ENCODE peak calls at places on chromosomes 13 and 19, in nine cellular contexts. One of them, this sample, is unnamed.

GRCh38 chr13:26759156-26759906 is 1.3 kb downstream of the GPR12 start:
- DNase-seq in OCI-M1: no peak
- DNase-seq in AML-193: no peak
- DNase-seq in sciatic nerve: no peak
- DNase-seq in stimulated activated CD4-positive, alpha-beta T cell treated with anti-CD3 and anti-CD28 coated beads, Interleukin-2, amount 100 ng/mL, for 48 hours: no peak
- DNase-seq in iPS DF 6.9: no peak
- DNase-seq in NCI-H1417: no peak
- DNase-seq in ELF-1: peak; percentile 18
- DNase-seq in NCI-H2171 treated with DMSO at 0.1 percent for 48 hours: no peak
- DNase-seq in this sample: no peak

GRCh38 chr13:100443998-100444328 is 144.6 kb downstream of the GGACT start:
- DNase-seq in OCI-M1: no peak
- DNase-seq in AML-193: no peak
- DNase-seq in sciatic nerve: no peak
- DNase-seq in stimulated activated CD4-positive, alpha-beta T cell treated with anti-CD3 and anti-CD28 coated beads, Interleukin-2, amount 100 ng/mL, for 48 hours: no peak
- DNase-seq in iPS DF 6.9: no peak
- DNase-seq in NCI-H1417: no peak
- DNase-seq in ELF-1: no peak
- DNase-seq in NCI-H2171 treated with DMSO at 0.1 percent for 48 hours: no peak
- DNase-seq in this sample: no peak

GRCh38 chr13:75418997-75419396 is 63.0 kb downstream of the TBC1D4 start:
- DNase-seq in OCI-M1: peak; percentile 42
- DNase-seq in AML-193: peak; percentile 91
- DNase-seq in sciatic nerve: no peak
- DNase-seq in stimulated activated CD4-positive, alpha-beta T cell treated with anti-CD3 and anti-CD28 coated beads, Interleukin-2, amount 100 ng/mL, for 48 hours: no peak
- DNase-seq in iPS DF 6.9: no peak
- DNase-seq in NCI-H1417: no peak
- DNase-seq in ELF-1: no peak
- DNase-seq in NCI-H2171 treated with DMSO at 0.1 percent for 48 hours: no peak
- DNase-seq in this sample: no peak

GRCh38 chr19:38033658-38034150 is 126.7 kb downstream of the SIPA1L3 start:
- DNase-seq in OCI-M1: no peak
- DNase-seq in AML-193: no peak
- DNase-seq in sciatic nerve: no peak
- DNase-seq in stimulated activated CD4-positive, alpha-beta T cell treated with anti-CD3 and anti-CD28 coated beads, Interleukin-2, amount 100 ng/mL, for 48 hours: no peak
- DNase-seq in iPS DF 6.9: no peak
- DNase-seq in NCI-H1417: peak; percentile 61
- DNase-seq in ELF-1: peak; percentile 82
- DNase-seq in NCI-H2171 treated with DMSO at 0.1 percent for 48 hours: no peak
- DNase-seq in this sample: no peak

GRCh38 chr13:100611678-100612492 is 23.3 kb upstream of the GGACT start:
- DNase-seq in OCI-M1: peak; percentile 79
- DNase-seq in AML-193: no peak
- DNase-seq in sciatic nerve: no peak
- DNase-seq in stimulated activated CD4-positive, alpha-beta T cell treated with anti-CD3 and anti-CD28 coated beads, Interleukin-2, amount 100 ng/mL, for 48 hours: no peak
- DNase-seq in iPS DF 6.9: no peak
- DNase-seq in NCI-H1417: no peak
- DNase-seq in ELF-1: no peak
- DNase-seq in NCI-H2171 treated with DMSO at 0.1 percent for 48 hours: no peak
- DNase-seq in this sample: no peak

GRCh38 chr13:42266464-42266863 is 5.5 kb upstream of the AKAP11 start:
- DNase-seq in OCI-M1: no peak
- DNase-seq in AML-193: no peak
- DNase-seq in sciatic nerve: no peak
- DNase-seq in stimulated activated CD4-positive, alpha-beta T cell treated with anti-CD3 and anti-CD28 coated beads, Interleukin-2, amount 100 ng/mL, for 48 hours: no peak
- DNase-seq in iPS DF 6.9: no peak
- DNase-seq in NCI-H1417: no peak
- DNase-seq in ELF-1: no peak
- DNase-seq in NCI-H2171 treated with DMSO at 0.1 percent for 48 hours: no peak
- DNase-seq in this sample: no peak

GRCh38 chr19:15471639-15472101 is 7.3 kb upstream of the RASAL3 start:
- DNase-seq in OCI-M1: no peak
- DNase-seq in AML-193: no peak
- DNase-seq in sciatic nerve: peak; percentile 51
- DNase-seq in stimulated activated CD4-positive, alpha-beta T cell treated with anti-CD3 and anti-CD28 coated beads, Interleukin-2, amount 100 ng/mL, for 48 hours: no peak
- DNase-seq in iPS DF 6.9: no peak
- DNase-seq in NCI-H1417: no peak
- DNase-seq in ELF-1: no peak
- DNase-seq in NCI-H2171 treated with DMSO at 0.1 percent for 48 hours: no peak
- DNase-seq in this sample: no peak

GRCh38 chr19:17618919-17619318 is 63.5 kb downstream of the COLGALT1 start:
- DNase-seq in OCI-M1: no peak
- DNase-seq in AML-193: no peak
- DNase-seq in sciatic nerve: no peak
- DNase-seq in stimulated activated CD4-positive, alpha-beta T cell treated with anti-CD3 and anti-CD28 coated beads, Interleukin-2, amount 100 ng/mL, for 48 hours: no peak
- DNase-seq in iPS DF 6.9: no peak
- DNase-seq in NCI-H1417: no peak
- DNase-seq in ELF-1: no peak
- DNase-seq in NCI-H2171 treated with DMSO at 0.1 percent for 48 hours: no peak
- DNase-seq in this sample: no peak

GRCh38 chr13:98454389-98454881 is 122.5 kb downstream of the STK24 start:
- DNase-seq in OCI-M1: no peak
- DNase-seq in AML-193: no peak
- DNase-seq in sciatic nerve: no peak
- DNase-seq in stimulated activated CD4-positive, alpha-beta T cell treated with anti-CD3 and anti-CD28 coated beads, Interleukin-2, amount 100 ng/mL, for 48 hours: no peak
- DNase-seq in iPS DF 6.9: no peak
- DNase-seq in NCI-H1417: peak; percentile 45
- DNase-seq in ELF-1: no peak
- DNase-seq in NCI-H2171 treated with DMSO at 0.1 percent for 48 hours: peak; percentile 66
- DNase-seq in this sample: no peak

GRCh38 chr13:90675129-90675528 is 672.4 kb upstream of the MIR17HG start:
- DNase-seq in OCI-M1: no peak
- DNase-seq in AML-193: no peak
- DNase-seq in sciatic nerve: no peak
- DNase-seq in stimulated activated CD4-positive, alpha-beta T cell treated with anti-CD3 and anti-CD28 coated beads, Interleukin-2, amount 100 ng/mL, for 48 hours: no peak
- DNase-seq in iPS DF 6.9: no peak
- DNase-seq in NCI-H1417: peak; percentile 46
- DNase-seq in ELF-1: no peak
- DNase-seq in NCI-H2171 treated with DMSO at 0.1 percent for 48 hours: no peak
- DNase-seq in this sample: no peak

GRCh38 chr19:56839665-56840451 is 668 bp downstream of the PEG3 start:
- DNase-seq in OCI-M1: no peak
- DNase-seq in AML-193: no peak
- DNase-seq in sciatic nerve: peak; percentile 95
- DNase-seq in stimulated activated CD4-positive, alpha-beta T cell treated with anti-CD3 and anti-CD28 coated beads, Interleukin-2, amount 100 ng/mL, for 48 hours: no peak
- DNase-seq in iPS DF 6.9: no peak
- DNase-seq in NCI-H1417: no peak
- DNase-seq in ELF-1: no peak
- DNase-seq in NCI-H2171 treated with DMSO at 0.1 percent for 48 hours: no peak
- DNase-seq in this sample: no peak

GRCh38 chr13:114054269-114054668 is 78.2 kb downstream of the RASA3 start:
- DNase-seq in OCI-M1: no peak
- DNase-seq in AML-193: no peak
- DNase-seq in sciatic nerve: no peak
- DNase-seq in stimulated activated CD4-positive, alpha-beta T cell treated with anti-CD3 and anti-CD28 coated beads, Interleukin-2, amount 100 ng/mL, for 48 hours: no peak
- DNase-seq in iPS DF 6.9: no peak
- DNase-seq in NCI-H1417: no peak
- DNase-seq in ELF-1: peak; percentile 62
- DNase-seq in NCI-H2171 treated with DMSO at 0.1 percent for 48 hours: no peak
- DNase-seq in this sample: no peak

GRCh38 chr13:35818577-35819165 is 312.5 kb downstream of the DCLK1 start:
- DNase-seq in OCI-M1: peak; percentile 78
- DNase-seq in AML-193: peak; percentile 27
- DNase-seq in sciatic nerve: no peak
- DNase-seq in stimulated activated CD4-positive, alpha-beta T cell treated with anti-CD3 and anti-CD28 coated beads, Interleukin-2, amount 100 ng/mL, for 48 hours: no peak
- DNase-seq in iPS DF 6.9: no peak
- DNase-seq in NCI-H1417: peak; percentile 65
- DNase-seq in ELF-1: no peak
- DNase-seq in NCI-H2171 treated with DMSO at 0.1 percent for 48 hours: peak; percentile 70
- DNase-seq in this sample: no peak

GRCh38 chr13:31372454-31372853 is 172.7 kb downstream of the B3GLCT start:
- DNase-seq in OCI-M1: no peak
- DNase-seq in AML-193: peak; percentile 39
- DNase-seq in sciatic nerve: no peak
- DNase-seq in stimulated activated CD4-positive, alpha-beta T cell treated with anti-CD3 and anti-CD28 coated beads, Interleukin-2, amount 100 ng/mL, for 48 hours: no peak
- DNase-seq in iPS DF 6.9: no peak
- DNase-seq in NCI-H1417: no peak
- DNase-seq in ELF-1: no peak
- DNase-seq in NCI-H2171 treated with DMSO at 0.1 percent for 48 hours: no peak
- DNase-seq in this sample: no peak

GRCh38 chr13:33757713-33758112 is 60.2 kb upstream of the RFC3 start:
- DNase-seq in OCI-M1: no peak
- DNase-seq in AML-193: no peak
- DNase-seq in sciatic nerve: no peak
- DNase-seq in stimulated activated CD4-positive, alpha-beta T cell treated with anti-CD3 and anti-CD28 coated beads, Interleukin-2, amount 100 ng/mL, for 48 hours: no peak
- DNase-seq in iPS DF 6.9: no peak
- DNase-seq in NCI-H1417: peak; percentile 35
- DNase-seq in ELF-1: no peak
- DNase-seq in NCI-H2171 treated with DMSO at 0.1 percent for 48 hours: no peak
- DNase-seq in this sample: no peak